ENCODE peak calls at places on chromosomes 1 and 21, in five cellular contexts. V is GM20000, R is kidney epithelial cell, B is left lobe of liver, P is stromal cell of bone marrow. W is an unnamed sample.

GRCh38 chr1:53617382-53618217 is 121.4 kb downstream of the GLIS1 start:
- DNase-seq in R (no peak), B (peak; percentile 26), P (peak; percentile 37), V (no peak), W (peak; percentile 43)

GRCh38 chr1:81607886-81608285 is 192.8 kb upstream of the ADGRL2 start:
- DNase-seq in V (no peak), P (no peak), B (no peak), R (no peak), W (no peak)

GRCh38 chr1:86429830-86430229 is 5.9 kb downstream of the CLCA2 start:
- DNase-seq in R (peak; percentile 79), B (no peak), V (no peak), P (peak; percentile 97), W (peak; percentile 91)

GRCh38 chr1:117795190-117795589 is 134.2 kb downstream of the GDAP2 start:
- DNase-seq in V (no peak), P (peak; percentile 82), R (peak; percentile 38), B (no peak), W (peak; percentile 69)

GRCh38 chr21:44842721-44843445 is 25.0 kb upstream of the SUMO3 start:
- DNase-seq in V (no peak), B (no peak), P (no peak), R (no peak), W (no peak)

GRCh38 chr1:166884040-166884642 is 8.1 kb upstream of the TADA1 start:
- DNase-seq in R (no peak), P (no peak), V (peak; percentile 30), B (peak; percentile 48), W (no peak)

GRCh38 chr1:50419192-50419906 is 3.9 kb downstream of the DMRTA2 start:
- DNase-seq in B (no peak), V (peak; percentile 55), P (no peak), R (no peak), W (no peak)

GRCh38 chr1:229884765-229885164 is 182.3 kb upstream of the GALNT2 start:
- DNase-seq in V (no peak), P (no peak), R (no peak), B (no peak), W (no peak)

GRCh38 chr1:94947453-94947852 is 20.5 kb upstream of the CNN3 start:
- DNase-seq in R (no peak), B (no peak), V (no peak), P (peak; percentile 69), W (peak; percentile 82)

GRCh38 chr1:96388421-96389310 is 332.9 kb upstream of the PTBP2 start:
- DNase-seq in P (no peak), R (peak; percentile 25), B (no peak), V (no peak), W (no peak)

GRCh38 chr1:15188678-15189077 is 35.1 kb downstream of the TMEM51 start:
- DNase-seq in P (no peak), R (no peak), V (no peak), B (no peak), W (no peak)

GRCh38 chr1:215475719-215476525 is 91.2 kb upstream of the KCTD3 start:
- DNase-seq in P (peak; percentile 76), R (no peak), B (no peak), V (no peak), W (peak; percentile 79)

GRCh38 chr1:26983863-26984262 is 9.6 kb upstream of the TRNP1 start:
- DNase-seq in P (no peak), R (no peak), B (no peak), V (no peak), W (no peak)

GRCh38 chr1:11413907-11414495 is 65.0 kb upstream of the DISP3 start:
- DNase-seq in R (no peak), B (no peak), P (no peak), V (no peak), W (no peak)